ENCODE peak calls at places on chromosomes 7 and 10, in six cellular contexts. Z is AG09319, B is activated T-cell treated with anti-CD3 and anti-CD28 coated beads for 1 hour, J is EH, D is progenitor cell of endocrine pancreas, H is right lobe of liver. M is an unnamed sample.

GRCh38 chr7:69550991-69551390 is 47.3 kb upstream of the AUTS2 start:
- DNase-seq in B (no peak), J (no peak), Z (no peak), H (no peak), D (no peak), M (no peak)

GRCh38 chr10:67087140-67087436 is 161.3 kb downstream of the LRRTM3 start:
- DNase-seq in B (no peak), Z (no peak), J (no peak), D (no peak), H (no peak), M (no peak)

GRCh38 chr7:144022169-144022568 is 22.0 kb downstream of the OR6B1 start:
- DNase-seq in J (no peak), D (no peak), Z (no peak), B (no peak), H (no peak), M (no peak)

GRCh38 chr7:101913876-101914275 is 96.5 kb downstream of the CUX1 start:
- DNase-seq in H (no peak), Z (no peak), B (no peak), J (no peak), D (no peak), M (no peak)

GRCh38 chr7:70660819-70661191 is 471.1 kb upstream of the GALNT17 start:
- DNase-seq in J (no peak), B (no peak), D (no peak), H (no peak), Z (no peak), M (no peak)

GRCh38 chr10:49608166-49608758 is 1.8 kb upstream of the SLC18A3 start:
- DNase-seq in Z (no peak), H (no peak), J (no peak), D (no peak), B (no peak), M (no peak)

GRCh38 chr10:28906934-28907333 is 229.6 kb downstream of the BAMBI start:
- DNase-seq in B (no peak), H (no peak), D (no peak), Z (no peak), J (peak), M (no peak)

GRCh38 chr7:26439502-26440252 is 148.0 kb downstream of the SNX10 start:
- DNase-seq in B (no peak), D (no peak), Z (no peak), H (no peak), J (no peak), M (no peak)

GRCh38 chr10:69558559-69558958 is 14.7 kb downstream of the NEUROG3 start:
- DNase-seq in D (no peak), B (no peak), J (no peak), H (no peak), Z (no peak), M (no peak)

GRCh38 chr7:72112530-72112929 is 299.6 kb downstream of the CALN1 start:
- DNase-seq in D (no peak), Z (no peak), H (no peak), B (no peak), J (no peak), M (no peak)

GRCh38 chr10:7606977-7607404 is 59.8 kb downstream of the ITIH5 start:
- DNase-seq in Z (no peak), H (no peak), D (no peak), B (no peak), J (no peak), M (no peak)

M was measured in naive B cell.